ENCODE peak calls at places on chromosomes 7 and 10, in five cellular contexts. One of them, this sample, is unnamed.

GRCh38 chr7:53422291-53422690 is 386.9 kb downstream of the POM121L12 start:
- DNase-seq in PC-9: no peak
- DNase-seq in CD8-positive, alpha-beta T cell: no peak
- DNase-seq in cardiac muscle cell: no peak
- DNase-seq in heart right ventricle: no peak
- DNase-seq in this sample: no peak

GRCh38 chr10:49571419-49571818 is 32.5 kb upstream of the ERCC6 start:
- DNase-seq in PC-9: no peak
- DNase-seq in CD8-positive, alpha-beta T cell: no peak
- DNase-seq in cardiac muscle cell: no peak
- DNase-seq in heart right ventricle: no peak
- DNase-seq in this sample: no peak

GRCh38 chr7:6430271-6430940 is 17.3 kb downstream of the DAGLB start:
- DNase-seq in PC-9: no peak
- DNase-seq in CD8-positive, alpha-beta T cell: no peak
- DNase-seq in cardiac muscle cell: peak; percentile 28
- DNase-seq in heart right ventricle: no peak
- DNase-seq in this sample: peak; percentile 36

GRCh38 chr10:48648172-48648942 is 36.3 kb upstream of the WDFY4 start:
- DNase-seq in PC-9: no peak
- DNase-seq in CD8-positive, alpha-beta T cell: no peak
- DNase-seq in cardiac muscle cell: no peak
- DNase-seq in heart right ventricle: no peak
- DNase-seq in this sample: no peak

GRCh38 chr10:93495654-93496321 is 624 bp upstream of the CEP55 start:
- DNase-seq in PC-9: no peak
- DNase-seq in CD8-positive, alpha-beta T cell: no peak
- DNase-seq in cardiac muscle cell: peak; percentile 51
- DNase-seq in heart right ventricle: no peak
- DNase-seq in this sample: peak; percentile 8

GRCh38 chr10:12720217-12720981 is 281.1 kb downstream of the CCDC3 start:
- DNase-seq in PC-9: peak; percentile 85
- DNase-seq in CD8-positive, alpha-beta T cell: no peak
- DNase-seq in cardiac muscle cell: no peak
- DNase-seq in heart right ventricle: peak; percentile 63
- DNase-seq in this sample: peak; percentile 89

GRCh38 chr7:135950972-135951371 is 26.2 kb downstream of the MTPN start:
- DNase-seq in PC-9: no peak
- DNase-seq in CD8-positive, alpha-beta T cell: no peak
- DNase-seq in cardiac muscle cell: no peak
- DNase-seq in heart right ventricle: no peak
- DNase-seq in this sample: no peak

GRCh38 chr10:15168296-15168780 is at the start of gene NMT2:
- DNase-seq in PC-9: peak; percentile 85
- DNase-seq in CD8-positive, alpha-beta T cell: no peak
- DNase-seq in cardiac muscle cell: peak; percentile 94
- DNase-seq in heart right ventricle: peak; percentile 89
- DNase-seq in this sample: no peak

GRCh38 chr7:100444311-100445278 is 8.3 kb upstream of the PPP1R35 start:
- DNase-seq in PC-9: no peak
- DNase-seq in CD8-positive, alpha-beta T cell: no peak
- DNase-seq in cardiac muscle cell: no peak
- DNase-seq in heart right ventricle: no peak
- DNase-seq in this sample: no peak

GRCh38 chr10:85734791-85735190 is 631.8 kb downstream of the GRID1 start:
- DNase-seq in PC-9: no peak
- DNase-seq in CD8-positive, alpha-beta T cell: no peak
- DNase-seq in cardiac muscle cell: no peak
- DNase-seq in heart right ventricle: no peak
- DNase-seq in this sample: no peak

GRCh38 chr7:140137078-140137477 is 39.7 kb downstream of the KDM7A start:
- DNase-seq in PC-9: no peak
- DNase-seq in CD8-positive, alpha-beta T cell: no peak
- DNase-seq in cardiac muscle cell: no peak
- DNase-seq in heart right ventricle: no peak
- DNase-seq in this sample: no peak

GRCh38 chr7:85322252-85322651 is 135.4 kb upstream of the SEMA3D start:
- DNase-seq in PC-9: no peak
- DNase-seq in CD8-positive, alpha-beta T cell: no peak
- DNase-seq in cardiac muscle cell: no peak
- DNase-seq in heart right ventricle: no peak
- DNase-seq in this sample: peak; percentile 69

GRCh38 chr10:43209064-43209455 is 57.8 kb downstream of the RASGEF1A start:
- DNase-seq in PC-9: no peak
- DNase-seq in CD8-positive, alpha-beta T cell: no peak
- DNase-seq in cardiac muscle cell: no peak
- DNase-seq in heart right ventricle: no peak
- DNase-seq in this sample: no peak

GRCh38 chr7:106073701-106074100 is 38.4 kb downstream of the SYPL1 start:
- DNase-seq in PC-9: no peak
- DNase-seq in CD8-positive, alpha-beta T cell: no peak
- DNase-seq in cardiac muscle cell: no peak
- DNase-seq in heart right ventricle: no peak
- DNase-seq in this sample: no peak

DNA sequence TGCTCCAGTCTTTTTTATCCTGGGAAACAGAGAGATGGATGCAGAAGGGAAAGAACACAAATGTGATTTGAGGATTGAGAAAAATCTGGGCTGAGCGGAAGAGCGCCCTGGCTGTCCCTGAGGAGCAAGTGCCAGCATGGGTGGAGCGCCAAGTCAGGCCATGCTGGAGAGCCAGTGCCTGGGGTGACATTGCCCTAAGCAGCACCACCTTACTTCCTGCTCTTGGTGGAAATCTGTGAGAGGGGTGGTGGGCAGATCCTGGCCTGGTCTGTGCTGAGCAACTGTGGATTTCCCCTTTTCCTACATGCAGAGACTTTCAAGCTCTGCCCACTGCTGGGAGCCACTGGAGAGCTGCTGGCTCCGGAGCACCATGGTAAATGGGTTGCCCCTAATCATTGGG is 36.9 kb downstream of the DDIT4 start:
- DNase-seq in PC-9: peak; percentile 76
- DNase-seq in CD8-positive, alpha-beta T cell: no peak
- DNase-seq in cardiac muscle cell: no peak
- DNase-seq in heart right ventricle: no peak
- DNase-seq in this sample: no peak
- H3K4me1 ChIP-seq in PC-9: peaks cover 78% of the 10 kb centered on the region
- H3K4me1 ChIP-seq in CD8-positive, alpha-beta T cell: peaks cover 60% of the 10 kb centered on the region
- H3K4me1 ChIP-seq in cardiac muscle cell: peaks cover 7% of the 10 kb centered on the region
- H3K4me1 ChIP-seq in heart right ventricle: peaks cover 49% of the 10 kb centered on the region
- H3K4me1 ChIP-seq in this sample: peaks cover 19% of the 10 kb centered on the region

DNA sequence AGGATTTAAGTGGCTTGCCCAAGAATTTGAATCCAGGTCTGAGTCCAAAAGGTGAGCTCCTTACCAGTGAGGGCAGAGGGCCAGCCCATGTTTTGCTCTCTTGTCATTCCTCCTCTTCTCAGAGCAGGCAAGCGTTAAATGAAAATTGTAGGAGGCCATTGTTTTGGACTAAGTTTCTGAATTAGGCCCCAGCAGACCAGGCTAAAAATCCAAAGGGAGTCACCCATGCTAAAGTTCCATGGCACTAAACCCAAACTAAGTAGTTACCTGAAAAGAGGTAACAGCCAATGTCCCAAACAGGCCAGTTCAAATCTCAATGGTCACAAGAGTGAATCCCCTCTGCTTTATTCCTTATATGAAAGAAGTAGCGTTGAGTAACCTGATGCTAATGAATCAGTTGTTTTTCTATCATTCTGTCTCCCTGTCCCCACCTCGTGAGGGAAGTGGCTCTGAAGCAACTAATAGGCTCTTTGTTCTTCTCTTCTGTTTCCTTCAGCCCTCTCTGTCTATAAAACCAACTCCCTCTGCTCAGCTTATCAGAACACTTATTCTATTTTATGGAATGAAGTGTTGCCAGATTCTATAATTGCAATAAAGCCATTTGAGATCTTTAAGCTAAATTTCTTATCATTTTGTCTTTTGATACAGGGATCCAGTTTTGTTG is 17.5 kb upstream of the CDH23 start:
- DNase-seq in PC-9: no peak
- DNase-seq in CD8-positive, alpha-beta T cell: no peak
- DNase-seq in cardiac muscle cell: no peak
- DNase-seq in heart right ventricle: no peak
- DNase-seq in this sample: no peak
- H3K27ac ChIP-seq in PC-9: no peak overlapping the region
- H3K27ac ChIP-seq in CD8-positive, alpha-beta T cell: no peak overlapping the region
- H3K27ac ChIP-seq in cardiac muscle cell: no peak overlapping the region
- H3K27ac ChIP-seq in heart right ventricle: no peak overlapping the region
- H3K27ac ChIP-seq in this sample: no peak overlapping the region

GRCh38 chr10:110893559-110894179 is 21.9 kb downstream of the PDCD4 start:
- DNase-seq in PC-9: no peak
- DNase-seq in CD8-positive, alpha-beta T cell: no peak
- DNase-seq in cardiac muscle cell: peak; percentile 58
- DNase-seq in heart right ventricle: no peak
- DNase-seq in this sample: no peak
- TF ChIP-seq CTCF in PC-9: peak; percentile 65
- TF ChIP-seq CTCF in CD8-positive, alpha-beta T cell: peak; percentile 45
- TF ChIP-seq CTCF in cardiac muscle cell: peak; percentile 47
- TF ChIP-seq CTCF in heart right ventricle: peak; percentile 75
- TF ChIP-seq CTCF in this sample: peak; percentile 75

DNA sequence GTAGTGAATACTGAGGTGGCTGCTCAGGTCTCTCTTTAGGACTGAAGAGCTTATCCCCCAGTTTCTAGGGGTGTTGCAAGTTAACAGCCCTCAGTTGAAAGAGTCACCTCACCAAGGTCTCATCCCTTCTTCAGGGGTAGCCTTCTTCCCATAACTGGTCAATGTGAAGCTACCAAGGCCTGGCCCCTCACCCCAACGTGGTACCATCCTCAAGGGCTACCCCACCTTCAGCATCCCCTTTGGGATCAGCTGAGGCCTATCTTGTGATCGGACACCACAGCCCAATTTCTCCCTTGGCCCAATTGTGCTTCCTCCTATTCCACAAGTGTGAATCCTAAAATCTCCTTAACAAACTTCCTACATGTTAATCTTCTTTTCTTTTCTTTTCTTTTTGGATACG is 289.5 kb upstream of the MKLN1 start:
- DNase-seq in PC-9: no peak
- DNase-seq in CD8-positive, alpha-beta T cell: no peak
- DNase-seq in cardiac muscle cell: no peak
- DNase-seq in heart right ventricle: no peak
- DNase-seq in this sample: no peak
- H3K4me1 ChIP-seq in PC-9: no peaks in the 10 kb centered on the region
- H3K4me1 ChIP-seq in CD8-positive, alpha-beta T cell: peaks cover 62% of the 10 kb centered on the region
- H3K4me1 ChIP-seq in cardiac muscle cell: no peaks in the 10 kb centered on the region
- H3K4me1 ChIP-seq in heart right ventricle: peaks cover 50% of the 10 kb centered on the region
- H3K4me1 ChIP-seq in this sample: peaks cover 11% of the 10 kb centered on the region

GRCh38 chr10:121155742-121156141 is 304.6 kb downstream of the WDR11 start:
- DNase-seq in PC-9: no peak
- DNase-seq in CD8-positive, alpha-beta T cell: no peak
- DNase-seq in cardiac muscle cell: no peak
- DNase-seq in heart right ventricle: no peak
- DNase-seq in this sample: no peak

GRCh38 chr10:121152033-121152432 is 300.9 kb downstream of the WDR11 start:
- DNase-seq in PC-9: no peak
- DNase-seq in CD8-positive, alpha-beta T cell: no peak
- DNase-seq in cardiac muscle cell: no peak
- DNase-seq in heart right ventricle: no peak
- DNase-seq in this sample: no peak

GRCh38 chr10:121154310-121154709 is 303.1 kb downstream of the WDR11 start:
- DNase-seq in PC-9: no peak
- DNase-seq in CD8-positive, alpha-beta T cell: no peak
- DNase-seq in cardiac muscle cell: no peak
- DNase-seq in heart right ventricle: no peak
- DNase-seq in this sample: no peak

GRCh38 chr10:121154846-121155245 is 303.7 kb downstream of the WDR11 start:
- DNase-seq in PC-9: no peak
- DNase-seq in CD8-positive, alpha-beta T cell: no peak
- DNase-seq in cardiac muscle cell: no peak
- DNase-seq in heart right ventricle: no peak
- DNase-seq in this sample: peak; percentile 79

DNA sequence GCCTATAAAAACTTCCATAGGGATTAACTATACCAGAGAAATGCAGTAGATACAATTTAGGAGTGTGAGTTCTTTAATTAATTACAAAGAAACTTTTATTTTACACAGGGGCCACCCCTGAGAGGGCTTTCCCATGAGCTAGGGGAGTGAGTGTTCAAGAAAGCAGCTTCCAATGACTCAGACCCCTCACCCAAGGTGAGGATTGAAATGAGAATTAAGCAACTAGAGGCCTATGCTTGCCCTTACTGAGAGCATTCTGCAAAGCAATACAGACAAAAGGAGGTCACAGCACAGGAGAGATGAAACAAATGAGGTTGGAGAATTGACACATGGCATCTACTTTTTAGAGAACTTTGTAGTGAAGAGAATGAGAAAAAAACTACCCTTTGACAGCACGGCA is 301.8 kb downstream of the WDR11 start:
- DNase-seq in PC-9: no peak
- DNase-seq in CD8-positive, alpha-beta T cell: no peak
- DNase-seq in cardiac muscle cell: no peak
- DNase-seq in heart right ventricle: no peak
- DNase-seq in this sample: no peak
- H3K27ac ChIP-seq in PC-9: no peak overlapping the region
- H3K27ac ChIP-seq in CD8-positive, alpha-beta T cell: no peak overlapping the region
- H3K27ac ChIP-seq in cardiac muscle cell: no peak overlapping the region
- H3K27ac ChIP-seq in heart right ventricle: no peak overlapping the region
- H3K27ac ChIP-seq in this sample: no peak overlapping the region